ENCODE peak calls at places on chromosomes 13 and 19, in ten cellular contexts. G, F, A, R, M, X, P, D, C and I are unnamed samples. For H3K27me3, the result is how much of the 10 kb centered on the place peaks cover.

GRCh38 chr13:95605426-95606125 is 38.9 kb downstream of the DZIP1 start:
- DNase-seq in G (no peak), F (no peak), A (no peak), R (no peak), M (no peak), X (no peak), P (no peak), D (no peak), C (no peak), I (no peak)

GRCh38 chr19:39997595-39998216 is 846 bp downstream of the ZNF546 start:
- DNase-seq in G (no peak), F (no peak), A (no peak), R (no peak), M (no peak), X (no peak), P (no peak), D (no peak), C (no peak), I (peak)

GRCh38 chr13:51151463-51151862 is 40.4 kb upstream of the C13orf42 start:
- DNase-seq in G (no peak), F (no peak), A (no peak), R (no peak), M (no peak), X (peak), P (no peak), D (no peak), C (no peak), I (no peak)

GRCh38 chr13:108483981-108484380 is 145.4 kb upstream of the MYO16 start:
- DNase-seq in G (no peak), F (no peak), A (no peak), R (no peak), M (no peak), X (no peak), P (no peak), D (no peak), C (no peak), I (no peak)

GRCh38 chr19:33947565-33947964 is 150.9 kb downstream of the KCTD15 start:
- DNase-seq in G (no peak), F (peak), A (no peak), R (no peak), M (no peak), X (peak), P (no peak), D (peak), C (peak), I (no peak)

GRCh38 chr13:20404488-20405222 is 121.0 kb downstream of the CRYL1 start:
- DNase-seq in G (no peak), F (no peak), A (no peak), R (no peak), M (no peak), X (no peak), P (no peak), D (no peak), C (no peak), I (no peak)

GRCh38 chr19:45253396-45254027 is 2.4 kb downstream of the MARK4 start:
- DNase-seq in G (no peak), F (no peak), A (no peak), R (peak), M (no peak), X (no peak), P (no peak), D (no peak), C (peak), I (peak)

GRCh38 chr19:51461723-51462161 is 3.5 kb upstream of the SIGLEC8 start:
- DNase-seq in G (no peak), F (no peak), A (no peak), R (no peak), M (peak), X (no peak), P (no peak), D (no peak), C (no peak), I (no peak)

GRCh38 chr13:30352121-30352520 is 44.8 kb upstream of the KATNAL1 start:
- DNase-seq in G (no peak), F (no peak), A (no peak), R (no peak), M (no peak), X (no peak), P (no peak), D (no peak), C (no peak), I (no peak)

GRCh38 chr13:111530137-111530536 is 209.7 kb downstream of the TEX29 start:
- DNase-seq in G (no peak), F (no peak), A (no peak), R (no peak), M (no peak), X (no peak), P (no peak), D (no peak), C (no peak), I (no peak)

GRCh38 chr13:111534646-111535461 is 214.4 kb downstream of the TEX29 start:
- DNase-seq in G (no peak), F (no peak), A (no peak), R (no peak), M (no peak), X (no peak), P (no peak), D (peak), C (no peak), I (peak)

GRCh38 chr13:111533900-111534645 is 213.6 kb downstream of the TEX29 start:
- DNase-seq in G (no peak), F (no peak), A (no peak), R (no peak), M (no peak), X (no peak), P (no peak), D (no peak), C (no peak), I (no peak)

GRCh38 chr13:111531505-111531904 is 211.1 kb downstream of the TEX29 start:
- DNase-seq in G (no peak), F (peak), A (no peak), R (no peak), M (no peak), X (no peak), P (no peak), D (no peak), C (peak), I (peak)

DNA sequence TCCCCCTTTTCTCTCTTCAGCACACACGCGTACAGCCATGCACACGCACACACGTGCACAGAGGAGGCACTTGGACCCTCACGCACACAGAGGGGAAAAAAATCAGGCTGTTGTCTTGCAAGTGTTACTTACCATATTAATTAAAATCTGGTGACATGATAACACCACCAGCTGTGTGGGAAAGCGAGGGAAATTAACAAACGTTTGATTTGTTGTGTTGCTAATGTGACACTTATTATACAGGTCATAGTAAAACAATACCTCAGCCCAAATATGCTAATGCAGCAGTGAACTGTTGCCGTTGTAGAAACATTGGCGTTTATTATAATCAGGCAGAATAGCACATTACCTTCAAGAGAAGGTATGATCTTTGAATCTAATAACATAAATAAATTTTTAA is 211.7 kb downstream of the TEX29 start:
- DNase-seq in G (no peak), F (no peak), A (no peak), R (no peak), M (no peak), X (no peak), P (no peak), D (no peak), C (no peak), I (no peak)
- H3K27me3 ChIP-seq in G (half or more), F (under half), A (under half), R (under half), M (under half), X (under half), P (under half), D (half or more), C (under half), I (half or more)

GRCh38 chr13:64884976-64885375 is 2345.2 kb downstream of the PCDH9 start:
- DNase-seq in G (no peak), F (no peak), A (no peak), R (no peak), M (no peak), X (no peak), P (no peak), D (no peak), C (no peak), I (no peak)
- H3K4me3 ChIP-seq in G (no peak), F (no peak), A (no peak), R (no peak), M (no peak), X (no peak), P (no peak), D (no peak), C (no peak), I (no peak)

DNA sequence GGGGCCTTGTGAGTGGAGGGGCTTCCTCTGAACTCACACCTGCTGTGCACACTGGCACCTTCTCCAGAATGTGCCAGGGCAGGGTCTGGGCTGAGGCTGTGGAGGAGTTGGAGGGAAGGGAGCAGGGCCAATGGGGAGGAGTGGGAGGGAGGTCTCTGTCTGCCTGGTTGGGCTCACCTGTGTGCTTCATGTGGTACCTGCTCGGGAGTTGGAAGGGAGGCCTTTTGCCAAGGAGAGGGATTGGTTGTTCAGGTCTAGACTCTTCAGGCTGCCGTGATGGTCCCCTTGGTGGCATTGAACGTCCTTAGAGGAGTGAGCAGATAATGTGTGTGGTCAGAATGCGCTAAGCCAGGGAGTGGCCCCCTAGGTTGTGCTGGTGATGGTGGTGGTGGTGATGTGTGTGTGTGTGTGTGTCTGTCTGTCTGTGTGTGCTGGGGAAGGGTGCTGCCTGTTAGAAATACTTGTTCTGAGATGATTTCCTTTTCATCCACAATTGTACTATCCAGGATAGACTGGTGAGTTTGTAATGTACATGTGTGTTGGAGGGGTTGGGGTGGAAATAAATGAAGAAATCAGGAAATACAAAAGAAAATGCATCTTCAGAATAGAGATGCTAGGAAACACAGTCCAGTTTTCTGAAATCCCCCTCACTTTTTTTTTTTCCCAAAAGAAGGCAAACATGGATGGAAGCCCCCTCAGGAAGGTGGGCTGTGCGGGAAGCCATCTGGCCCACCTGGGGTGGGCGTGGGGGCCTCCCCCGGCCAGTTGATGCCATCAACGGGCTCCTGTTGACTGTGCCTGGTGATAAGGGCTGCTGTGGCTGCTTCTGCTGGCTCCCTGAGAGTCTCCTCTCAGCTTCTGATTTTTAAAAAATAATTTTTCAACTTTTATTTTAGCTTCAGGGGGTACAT is 140.5 kb upstream of the ZNF536 start:
- DNase-seq in G (no peak), F (no peak), A (no peak), R (no peak), M (no peak), X (no peak), P (no peak), D (no peak), C (no peak), I (no peak)
- H3K27me3 ChIP-seq in G (half or more), F (under half), A (under half), R (under half), M (under half), X (under half), P (under half), D (half or more), C (under half), I (half or more)

GRCh38 chr19:1646149-1646930 is 6.1 kb downstream of the TCF3 start:
- DNase-seq in G (no peak), F (peak), A (peak), R (no peak), M (no peak), X (no peak), P (no peak), D (no peak), C (no peak), I (no peak)
- H3K4me3 ChIP-seq in G (no peak), F (no peak), A (no peak), R (no peak), M (no peak), X (no peak), P (no peak), D (no peak), C (no peak), I (no peak)

GRCh38 chr19:13187419-13187818 is 37.2 kb downstream of the IER2 start:
- DNase-seq in G (no peak), F (no peak), A (no peak), R (no peak), M (no peak), X (no peak), P (no peak), D (no peak), C (no peak), I (no peak)
- H3K27me3 ChIP-seq in G (under half), F (under half), A (under half), R (under half), M (under half), X (under half), P (under half), D (under half), C (under half), I (under half)

GRCh38 chr19:11649941-11650340 is 52.7 kb downstream of the ZNF627 start:
- DNase-seq in G (no peak), F (no peak), A (no peak), R (no peak), M (no peak), X (no peak), P (no peak), D (no peak), C (no peak), I (no peak)

GRCh38 chr19:11651062-11651461 is 53.8 kb downstream of the ZNF627 start:
- DNase-seq in G (no peak), F (no peak), A (no peak), R (no peak), M (no peak), X (no peak), P (no peak), D (no peak), C (no peak), I (no peak)

GRCh38 chr19:11656535-11656934 is 59.3 kb downstream of the ZNF627 start:
- DNase-seq in G (no peak), F (no peak), A (no peak), R (no peak), M (no peak), X (no peak), P (no peak), D (no peak), C (no peak), I (no peak)

GRCh38 chr19:11652056-11652455 is 54.8 kb downstream of the ZNF627 start:
- DNase-seq in G (no peak), F (no peak), A (no peak), R (no peak), M (no peak), X (no peak), P (no peak), D (no peak), C (no peak), I (no peak)

DNA sequence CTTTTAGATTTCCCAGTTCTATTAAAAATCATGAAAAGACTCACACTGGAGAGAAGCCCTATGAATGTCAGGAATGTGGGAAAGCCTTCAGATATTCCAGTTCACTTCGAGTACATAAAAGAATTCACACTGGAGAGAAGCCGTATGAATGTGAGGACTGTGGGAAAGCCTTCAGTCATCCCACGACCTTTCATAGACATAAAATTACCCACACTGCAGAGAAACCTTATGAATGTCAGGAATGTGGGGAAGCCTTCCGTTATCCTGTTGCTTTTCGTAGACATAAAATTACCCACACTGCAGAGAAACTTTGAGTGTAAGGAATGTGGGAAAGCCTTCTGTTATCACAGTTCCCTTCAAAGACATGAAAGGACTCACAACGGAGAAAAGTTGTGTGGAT is 55.2 kb downstream of the ZNF627 start:
- DNase-seq in G (no peak), F (no peak), A (no peak), R (no peak), M (no peak), X (no peak), P (no peak), D (no peak), C (no peak), I (no peak)
- H3K4me3 ChIP-seq in G (no peak), F (no peak), A (no peak), R (no peak), M (no peak), X (no peak), P (no peak), D (no peak), C (no peak), I (no peak)